ENCODE peak calls at places on chromosomes 2 and 18, in five cellular contexts. J is AG08395; L is GM20000; M is NCI-H2081; Q is stimulated activated CD4-positive, alpha-beta T cell treated with anti-CD3 and anti-CD28 coated beads, Interleukin-1b, Interleukin-23, amount 100 ng/mL, for 24 hours. S is an unnamed sample.

GRCh38 chr2:23077599-23077998 is 307.4 kb upstream of the KLHL29 start:
- DNase-seq in Q (no peak), L (no peak), M (no peak), J (no peak), S (no peak)

GRCh38 chr2:190664240-190664639 is 15.4 kb downstream of the NAB1 start:
- DNase-seq in Q (no peak), M (no peak), J (no peak), L (no peak), S (no peak)

GRCh38 chr18:22166070-22166972 is 3.1 kb upstream of the GATA6 start:
- DNase-seq in J (no peak), Q (no peak), L (no peak), M (no peak), S (no peak)

GRCh38 chr2:208156439-208156838 is 7.0 kb downstream of the CRYGA start:
- DNase-seq in M (no peak), L (no peak), Q (no peak), J (no peak), S (no peak)

GRCh38 chr2:199922856-199923255 is 11.8 kb downstream of the C2orf69 start:
- DNase-seq in M (no peak), Q (no peak), J (no peak), L (no peak), S (no peak)

GRCh38 chr2:237858294-237859081 is 935 bp upstream of the RAMP1 start:
- DNase-seq in Q (peak; percentile 26), M (peak; percentile 35), L (peak; percentile 84), J (peak; percentile 91), S (peak; percentile 48)

GRCh38 chr2:119694470-119694993 is 15.5 kb downstream of the TMEM177 start:
- DNase-seq in Q (no peak), J (no peak), M (peak; percentile 38), L (no peak), S (no peak)

GRCh38 chr2:221068123-221068522 is 504.0 kb downstream of the EPHA4 start:
- DNase-seq in J (no peak), M (no peak), Q (no peak), L (no peak), S (no peak)

GRCh38 chr2:159362094-159362493 is 75.6 kb upstream of the WDSUB1 start:
- DNase-seq in M (no peak), L (no peak), Q (no peak), J (no peak), S (no peak)

GRCh38 chr2:30372836-30373235 is 74.2 kb upstream of the LCLAT1 start:
- DNase-seq in Q (no peak), L (no peak), J (no peak), M (no peak), S (no peak)

GRCh38 chr2:241914542-241914941 is 45.0 kb downstream of the RTP5 start:
- DNase-seq in L (no peak), J (no peak), M (no peak), Q (no peak), S (no peak)

S was measured in NAMALWA.